ENCODE peak calls at places on chromosome 4, in six cellular contexts. Y is breast epithelium, C is spleen, L is K562, W is NB4, R is GM12892. O is an unnamed sample.

GRCh38 chr4:122766353-122766705 is 33.8 kb downstream of the BBS12 start:
- DNase-seq in Y (no peak), C (no peak), L (no peak), W (no peak), R (no peak), O (no peak)

GRCh38 chr4:153257966-153258365 is 53.7 kb downstream of the TRIM2 start:
- DNase-seq in Y (no peak), C (no peak), L (no peak), W (no peak), R (no peak), O (no peak)

GRCh38 chr4:130563185-130563890 is 1467.4 kb downstream of the C4orf33 start:
- DNase-seq in Y (peak; percentile 25), C (no peak), L (no peak), W (peak; percentile 2), R (no peak), O (no peak)

GRCh38 chr4:121822796-121823504 is 733 bp downstream of the CCNA2 start:
- DNase-seq in Y (no peak), C (no peak), L (peak; percentile 70), W (peak; percentile 68), R (no peak), O (peak; percentile 22)

GRCh38 chr4:144820706-144821105 is 174.8 kb downstream of the HHIP start:
- DNase-seq in Y (no peak), C (no peak), L (no peak), W (no peak), R (no peak), O (no peak)

GRCh38 chr4:142352682-142353081 is 493.4 kb downstream of the INPP4B start:
- DNase-seq in Y (no peak), C (no peak), L (no peak), W (no peak), R (no peak), O (no peak)

GRCh38 chr4:23775694-23776093 is 114.2 kb downstream of the PPARGC1A start:
- DNase-seq in Y (no peak), C (no peak), L (no peak), W (no peak), R (no peak), O (no peak)

GRCh38 chr4:139017861-139018260 is 2.3 kb downstream of the NOCT start:
- DNase-seq in Y (no peak), C (no peak), L (no peak), W (peak; percentile 68), R (no peak), O (no peak)

GRCh38 chr4:119490335-119490734 is 138.3 kb downstream of the PDE5A start:
- DNase-seq in Y (no peak), C (no peak), L (no peak), W (peak; percentile 16), R (no peak), O (no peak)

GRCh38 chr4:89765966-89766365 is 71.0 kb downstream of the SNCA start:
- DNase-seq in Y (peak; percentile 24), C (no peak), L (no peak), W (no peak), R (no peak), O (no peak)

GRCh38 chr4:139933541-139933940 is 220.4 kb downstream of the MAML3 start:
- DNase-seq in Y (no peak), C (no peak), L (no peak), W (no peak), R (no peak), O (no peak)

GRCh38 chr4:100188829-100189228 is 1.4 kb downstream of the DDIT4L start:
- DNase-seq in Y (no peak), C (no peak), L (no peak), W (no peak), R (no peak), O (no peak)

GRCh38 chr4:74874785-74875367 is 58.0 kb upstream of the PARM1 start:
- DNase-seq in Y (no peak), C (no peak), L (peak; percentile 46), W (peak; percentile 71), R (no peak), O (no peak)

GRCh38 chr4:144579411-144580020 is 66.4 kb upstream of the HHIP start:
- DNase-seq in Y (no peak), C (no peak), L (no peak), W (no peak), R (no peak), O (no peak)

GRCh38 chr4:18022572-18023039 is 1.1 kb upstream of the LCORL start:
- DNase-seq in Y (no peak), C (no peak), L (peak; percentile 15), W (no peak), R (no peak), O (no peak)

GRCh38 chr4:18020145-18020670 is 1.3 kb downstream of the LCORL start:
- DNase-seq in Y (no peak), C (no peak), L (peak; percentile 9), W (peak; percentile 66), R (no peak), O (no peak)

GRCh38 chr4:18021720-18022571 is at the start of gene LCORL:
- DNase-seq in Y (peak; percentile 89), C (peak; percentile 99), L (peak; percentile 95), W (peak; percentile 99), R (peak; percentile 70), O (peak; percentile 97)

GRCh38 chr4:18020671-18021469 is 685 bp downstream of the LCORL start:
- DNase-seq in Y (peak; percentile 44), C (peak; percentile 92), L (peak; percentile 72), W (peak; percentile 89), R (peak; percentile 33), O (no peak)

GRCh38 chr4:18021470-18021719 is 160 bp downstream of the LCORL start:
- DNase-seq in Y (no peak), C (no peak), L (no peak), W (no peak), R (no peak), O (no peak)
- TF ChIP-seq POLR2A in Y (no peak), C (no peak), L (peak; percentile 56), W (no peak), R (no peak), O (peak; percentile 86)

GRCh38 chr4:3127129-3127528 is 52.6 kb downstream of the HTT start:
- DNase-seq in Y (no peak), C (no peak), L (no peak), W (no peak), R (no peak), O (no peak)
- TF ChIP-seq POLR2A in Y (no peak), C (no peak), L (no peak), W (no peak), R (no peak), O (no peak)

GRCh38 chr4:54225671-54226398 is 3.3 kb upstream of the PDGFRA start:
- DNase-seq in Y (no peak), C (no peak), L (no peak), W (no peak), R (no peak), O (no peak)

GRCh38 chr4:54224960-54225670 is 4.0 kb upstream of the PDGFRA start:
- DNase-seq in Y (no peak), C (no peak), L (no peak), W (no peak), R (no peak), O (no peak)

GRCh38 chr4:54228064-54228527 is 997 bp upstream of the PDGFRA start:
- DNase-seq in Y (peak; percentile 59), C (peak; percentile 82), L (peak; percentile 61), W (peak; percentile 40), R (no peak), O (peak; percentile 67)

GRCh38 chr4:54227261-54228063 is 1.6 kb upstream of the PDGFRA start:
- DNase-seq in Y (no peak), C (no peak), L (no peak), W (no peak), R (no peak), O (peak; percentile 45)

GRCh38 chr4:54226399-54227260 is 2.5 kb upstream of the PDGFRA start:
- DNase-seq in Y (peak; percentile 38), C (peak; percentile 80), L (no peak), W (no peak), R (no peak), O (peak; percentile 81)
- TF ChIP-seq POLR2A in Y (no peak), C (no peak), L (no peak), W (no peak), R (no peak), O (peak; percentile 34)

GRCh38 chr4:52659722-52660261 is 691 bp upstream of the USP46 start:
- DNase-seq in Y (peak; percentile 26), C (peak; percentile 87), L (peak; percentile 49), W (peak; percentile 61), R (no peak), O (peak; percentile 45)
- TF ChIP-seq POLR2A in Y (no peak), C (no peak), L (no peak), W (no peak), R (no peak), O (no peak)

DNA sequence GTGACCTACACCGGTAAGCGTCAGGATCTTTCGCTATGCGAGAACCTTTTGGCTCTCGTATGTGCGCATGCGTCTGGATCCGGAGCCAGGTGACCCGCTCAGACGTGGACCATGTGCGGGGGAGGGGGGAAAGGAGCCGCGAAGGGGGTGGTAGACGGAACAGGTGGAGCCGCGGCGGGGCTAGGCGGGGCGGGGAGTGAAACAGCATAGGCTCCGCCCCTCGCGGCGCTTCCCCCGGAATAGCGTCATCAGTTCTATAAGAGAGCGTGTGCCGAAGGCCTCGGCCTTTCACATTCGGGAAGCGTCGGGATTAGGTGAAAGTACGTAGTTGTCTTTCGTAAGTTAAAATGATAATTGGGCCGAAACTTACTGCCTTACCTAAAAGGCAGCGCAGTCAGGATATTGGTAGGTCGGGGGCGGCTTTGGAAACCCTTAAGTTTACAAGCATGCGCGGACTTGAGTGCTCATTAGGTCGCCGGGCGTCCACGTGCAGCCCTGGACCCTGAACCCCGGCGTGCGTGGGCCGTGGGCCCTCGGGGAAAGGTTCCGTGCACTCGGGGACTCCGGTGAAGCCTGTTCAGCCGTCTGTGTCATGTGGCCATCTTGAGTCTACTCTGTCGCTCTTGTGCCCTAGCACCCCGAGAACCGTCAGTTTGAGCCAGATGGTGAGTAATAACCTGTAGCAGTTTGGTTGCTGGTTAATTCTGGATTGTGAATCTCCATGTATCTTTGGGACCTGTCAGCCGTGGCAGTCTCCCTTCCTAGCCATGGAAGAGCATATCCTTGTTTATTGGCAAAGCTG is 74.1 kb downstream of the PRSS12 start:
- DNase-seq in Y (peak; percentile 97), C (peak; percentile 99), L (peak; percentile 99), W (peak; percentile 95), R (peak; percentile 71), O (peak; percentile 96)
- TF ChIP-seq POLR2A in Y (peak; percentile 66), C (peak; percentile 62), L (peak; percentile 100), W (peak; percentile 98), R (peak; percentile 99), O (peak; percentile 8)

GRCh38 chr4:127881565-127881869 is 824 bp downstream of the PLK4 start:
- DNase-seq in Y (no peak), C (no peak), L (no peak), W (no peak), R (no peak), O (no peak)
- TF ChIP-seq POLR2A in Y (no peak), C (no peak), L (no peak), W (no peak), R (no peak), O (no peak)

GRCh38 chr4:69591374-69591773 is 48.1 kb downstream of the UGT2A2 start:
- DNase-seq in Y (no peak), C (no peak), L (no peak), W (no peak), R (no peak), O (no peak)
- TF ChIP-seq POLR2A in Y (no peak), C (no peak), L (no peak), W (no peak), R (no peak), O (no peak)

GRCh38 chr4:87188932-87189331 is 31.5 kb downstream of the KLHL8 start:
- DNase-seq in Y (no peak), C (no peak), L (no peak), W (peak; percentile 39), R (no peak), O (no peak)
- TF ChIP-seq POLR2A in Y (no peak), C (no peak), L (no peak), W (no peak), R (no peak), O (no peak)